ENCODE peak calls at places on chromosomes 2 and 18, in seven cellular contexts. Z is HFFc6, H is uterus, M is tibial nerve, W is brain microvascular endothelial cell, T is endothelial cell, J is GM23338. S is an unnamed sample.

GRCh38 chr2:226185613-226186211 is 613.9 kb downstream of the IRS1 start:
- DNase-seq in Z (peak; percentile 98), H (no peak), M (no peak), W (peak; percentile 71), T (no peak), J (no peak), S (no peak)

GRCh38 chr2:216884347-216884746 is 24.5 kb upstream of the TNP1 start:
- DNase-seq in Z (no peak), H (no peak), M (no peak), W (no peak), T (no peak), J (no peak), S (no peak)

GRCh38 chr18:27467073-27467472 is 282.0 kb upstream of the CHST9 start:
- DNase-seq in Z (no peak), H (no peak), M (no peak), W (no peak), T (no peak), J (no peak), S (no peak)

GRCh38 chr2:220277445-220277960 is 650.1 kb downstream of the SLC4A3 start:
- DNase-seq in Z (peak; percentile 90), H (peak; percentile 16), M (peak; percentile 47), W (peak; percentile 47), T (no peak), J (no peak), S (no peak)

GRCh38 chr18:395481-396250 is 104.8 kb downstream of the COLEC12 start:
- DNase-seq in Z (peak; percentile 88), H (peak; percentile 36), M (peak; percentile 42), W (peak; percentile 77), T (no peak), J (no peak), S (no peak)

GRCh38 chr18:354456-354855 is 86.6 kb upstream of the THOC1 start:
- DNase-seq in Z (no peak), H (no peak), M (no peak), W (no peak), T (no peak), J (no peak), S (no peak)

GRCh38 chr2:10325278-10326145 is 22.8 kb downstream of the HPCAL1 start:
- DNase-seq in Z (no peak), H (no peak), M (no peak), W (no peak), T (no peak), J (no peak), S (no peak)

GRCh38 chr18:5476961-5477800 is 66.6 kb downstream of the EPB41L3 start:
- DNase-seq in Z (no peak), H (no peak), M (no peak), W (peak; percentile 18), T (no peak), J (peak; percentile 16), S (no peak)

GRCh38 chr2:114006460-114006859 is 116.6 kb downstream of the ACTR3 start:
- DNase-seq in Z (no peak), H (no peak), M (no peak), W (no peak), T (no peak), J (no peak), S (no peak)

GRCh38 chr2:85705680-85706039 is 11.5 kb downstream of the GNLY start:
- DNase-seq in Z (peak; percentile 65), H (peak; percentile 76), M (peak; percentile 86), W (peak; percentile 81), T (no peak), J (no peak), S (no peak)

GRCh38 chr2:48249631-48250473 is 280.1 kb upstream of the STON1 start:
- DNase-seq in Z (no peak), H (no peak), M (no peak), W (no peak), T (no peak), J (no peak), S (no peak)

GRCh38 chr2:45882707-45883106 is 231.2 kb downstream of the PRKCE start:
- DNase-seq in Z (no peak), H (peak; percentile 71), M (no peak), W (no peak), T (no peak), J (no peak), S (no peak)

GRCh38 chr2:147135401-147135800 is 709.4 kb upstream of the ACVR2A start:
- DNase-seq in Z (no peak), H (no peak), M (no peak), W (no peak), T (no peak), J (no peak), S (no peak)

GRCh38 chr18:59604877-59605276 is 92.3 kb downstream of the CCBE1 start:
- DNase-seq in Z (peak; percentile 19), H (no peak), M (no peak), W (no peak), T (no peak), J (no peak), S (no peak)

GRCh38 chr2:6082619-6083018 is 390.4 kb downstream of the SOX11 start:
- DNase-seq in Z (no peak), H (no peak), M (no peak), W (no peak), T (no peak), J (no peak), S (no peak)

GRCh38 chr2:177239934-177240600 is 24.5 kb downstream of the NFE2L2 start:
- DNase-seq in Z (peak; percentile 51), H (no peak), M (peak; percentile 76), W (no peak), T (no peak), J (no peak), S (peak; percentile 54)

GRCh38 chr2:238601433-238602222 is 174.9 kb downstream of the ASB1 start:
- DNase-seq in Z (no peak), H (peak; percentile 83), M (peak; percentile 37), W (no peak), T (no peak), J (no peak), S (no peak)

GRCh38 chr2:215313219-215313656 is 1.4 kb downstream of the ATIC start:
- DNase-seq in Z (no peak), H (no peak), M (no peak), W (no peak), T (no peak), J (no peak), S (no peak)

GRCh38 chr2:215314896-215315295 is 3.0 kb downstream of the ATIC start:
- DNase-seq in Z (no peak), H (no peak), M (no peak), W (no peak), T (no peak), J (no peak), S (no peak)

GRCh38 chr2:215315301-215315700 is 3.4 kb downstream of the ATIC start:
- DNase-seq in Z (no peak), H (no peak), M (no peak), W (no peak), T (no peak), J (no peak), S (no peak)

GRCh38 chr2:215316336-215316735 is 4.5 kb downstream of the ATIC start:
- DNase-seq in Z (no peak), H (no peak), M (no peak), W (no peak), T (no peak), J (no peak), S (no peak)

DNA sequence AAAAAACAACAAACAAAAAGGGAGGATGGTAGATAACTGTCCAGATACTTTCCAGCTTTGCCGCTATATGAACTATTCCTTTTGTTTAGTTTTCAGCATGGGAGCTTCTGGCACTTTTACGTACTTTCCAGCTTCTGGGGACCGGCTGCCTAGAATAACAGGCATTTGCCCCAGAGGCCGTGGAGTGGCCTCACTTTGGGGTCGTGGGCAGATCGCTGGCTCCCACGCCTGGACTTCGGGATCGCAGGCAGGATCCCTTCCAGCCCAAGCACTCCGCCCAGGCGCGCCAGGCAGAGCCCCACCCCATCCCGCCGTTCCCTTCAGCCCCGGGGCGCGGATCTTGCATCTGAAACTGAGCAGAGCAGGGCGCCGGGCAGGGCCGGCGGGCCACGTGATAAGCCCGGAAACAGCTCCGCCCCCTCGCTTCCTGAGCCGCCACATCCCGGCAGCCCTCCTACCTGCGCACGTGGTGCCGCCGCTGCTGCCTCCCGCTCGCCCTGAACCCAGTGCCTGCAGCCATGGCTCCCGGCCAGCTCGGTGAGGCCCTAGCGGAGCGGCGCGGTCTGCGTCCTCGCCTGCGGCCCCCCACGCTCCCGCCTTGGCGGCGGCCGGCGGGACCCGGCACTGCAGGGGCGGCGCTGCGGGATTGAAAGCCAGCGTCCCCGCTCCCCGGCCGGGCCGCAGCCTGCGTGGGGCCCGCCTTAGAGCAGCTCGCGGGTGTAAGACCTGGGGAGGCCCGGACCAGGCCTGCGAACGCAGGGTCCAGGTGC is at the start of gene ATIC:
- DNase-seq in Z (peak; percentile 89), H (peak; percentile 90), M (peak; percentile 90), W (peak; percentile 93), T (peak; percentile 84), J (peak; percentile 97), S (peak; percentile 95)
- TF ChIP-seq CTCF in Z (peak; percentile 33), H (no peak), M (no peak), W (no peak), T (no peak), J (no peak), S (no peak)

GRCh38 chr2:63594622-63595021 is 5.9 kb downstream of the MDH1 start:
- DNase-seq in Z (no peak), H (no peak), M (no peak), W (no peak), T (no peak), J (no peak), S (no peak)
- TF ChIP-seq CTCF in Z (no peak), H (no peak), M (no peak), W (no peak), T (no peak), J (no peak), S (no peak)

GRCh38 chr18:74356959-74357358 is 41.3 kb downstream of the C18orf63 start:
- DNase-seq in Z (no peak), H (no peak), M (no peak), W (no peak), T (no peak), J (no peak), S (no peak)

GRCh38 chr18:74351354-74351753 is 35.7 kb downstream of the C18orf63 start:
- DNase-seq in Z (peak; percentile 69), H (no peak), M (no peak), W (peak; percentile 72), T (no peak), J (no peak), S (no peak)

GRCh38 chr18:74353169-74353775 is 37.6 kb downstream of the C18orf63 start:
- DNase-seq in Z (peak; percentile 79), H (peak; percentile 54), M (peak; percentile 81), W (peak; percentile 77), T (peak; percentile 61), J (peak; percentile 74), S (peak; percentile 72)
- TF ChIP-seq CTCF in Z (peak; percentile 83), H (peak; percentile 77), M (peak; percentile 71), W (peak; percentile 89), T (peak; percentile 40), J (peak; percentile 66), S (peak; percentile 73)

GRCh38 chr2:240578110-240578450 is 8.5 kb upstream of the CAPN10 start:
- DNase-seq in Z (no peak), H (no peak), M (no peak), W (no peak), T (no peak), J (no peak), S (no peak)

GRCh38 chr2:240578488-240578887 is 8.0 kb upstream of the CAPN10 start:
- DNase-seq in Z (no peak), H (no peak), M (no peak), W (no peak), T (no peak), J (no peak), S (no peak)

GRCh38 chr2:240579071-240579762 is 7.3 kb upstream of the CAPN10 start:
- DNase-seq in Z (no peak), H (no peak), M (no peak), W (no peak), T (no peak), J (no peak), S (no peak)

GRCh38 chr2:240581811-240582210 is 4.7 kb upstream of the CAPN10 start:
- DNase-seq in Z (peak; percentile 23), H (no peak), M (no peak), W (no peak), T (no peak), J (no peak), S (no peak)

GRCh38 chr2:240579771-240580614 is 6.5 kb upstream of the CAPN10 start:
- DNase-seq in Z (peak; percentile 90), H (peak; percentile 67), M (no peak), W (peak; percentile 59), T (no peak), J (peak; percentile 76), S (peak; percentile 83)
- TF ChIP-seq CTCF in Z (peak; percentile 44), H (no peak), M (no peak), W (peak; percentile 17), T (no peak), J (peak; percentile 60), S (peak; percentile 62)